ENCODE peak calls at places on chromosomes 4 and X, in ten cellular contexts. M is CMK; O is mucosa of gallbladder; I is stimulated activated CD8-positive, alpha-beta memory T cell treated with anti-CD3 and anti-CD28 coated beads, Interleukin-15, amount 100 ng/mL, for 4 hours; A is endothelial cell; V is LoVo; S is ACHN; J is GM23248; E is GM12864; F is hippocampal formation. Z is an unnamed sample.

GRCh38 chr4:48490012-48490679 is at the start of gene ZAR1:
- DNase-seq in F (no peak), I (no peak), O (no peak), M (no peak), V (peak; percentile 2), E (no peak), S (peak; percentile 8), J (peak; percentile 20), A (no peak), Z (peak; percentile 41)

GRCh38 chr4:164931551-164932324 is 45.7 kb downstream of the TRIM61 start:
- DNase-seq in A (no peak), S (no peak), F (no peak), E (no peak), M (no peak), O (no peak), I (no peak), J (peak; percentile 72), V (no peak), Z (peak; percentile 10)

GRCh38 chr4:81600511-81601269 is 129.0 kb upstream of the RASGEF1B start:
- DNase-seq in E (no peak), F (no peak), V (no peak), J (no peak), M (no peak), O (peak; percentile 50), A (no peak), I (no peak), S (no peak), Z (no peak)

GRCh38 chr4:166039822-166040221 is 166.8 kb downstream of the TLL1 start:
- DNase-seq in E (no peak), A (no peak), J (no peak), F (no peak), S (no peak), O (no peak), M (no peak), I (no peak), V (no peak), Z (no peak)

GRCh38 chr4:10117424-10118354 is 1.1 kb upstream of the WDR1 start:
- DNase-seq in J (peak; percentile 39), A (no peak), I (no peak), E (peak; percentile 49), V (no peak), O (no peak), S (peak; percentile 22), F (no peak), M (no peak), Z (peak; percentile 49)

GRCh38 chrX:43386872-43387271 is 269.2 kb upstream of the MAOA start:
- DNase-seq in A (no peak), I (no peak), O (no peak), M (no peak), F (no peak), S (no peak), V (no peak), J (no peak), E (no peak), Z (no peak)

GRCh38 chr4:158667651-158668198 is 4.0 kb downstream of the C4orf46 start:
- DNase-seq in S (peak; percentile 53), A (peak; percentile 56), M (peak; percentile 38), I (no peak), O (no peak), J (peak; percentile 66), E (no peak), V (peak; percentile 32), F (no peak), Z (peak; percentile 34)

GRCh38 chrX:87425618-87426017 is 92.0 kb upstream of the KLHL4 start:
- DNase-seq in J (no peak), M (no peak), O (no peak), A (no peak), I (no peak), V (no peak), F (no peak), E (no peak), S (no peak), Z (no peak)

GRCh38 chr4:2791518-2792395 is 1.1 kb upstream of the SH3BP2 start:
- DNase-seq in I (no peak), V (no peak), A (peak; percentile 4), J (no peak), S (no peak), F (no peak), O (no peak), M (no peak), E (no peak), Z (no peak)

GRCh38 chr4:168634276-168634802 is 137.5 kb downstream of the PALLD start:
- DNase-seq in M (no peak), O (no peak), A (no peak), S (peak; percentile 94), J (peak; percentile 89), E (no peak), F (no peak), I (no peak), V (no peak), Z (peak; percentile 99)

GRCh38 chr4:1539859-1540600 is 133.8 kb upstream of the NKX1-1 start:
- DNase-seq in V (no peak), A (no peak), I (no peak), E (no peak), J (no peak), M (no peak), O (no peak), S (no peak), F (no peak), Z (no peak)

GRCh38 chrX:122739770-122740169 is 444.3 kb upstream of the GRIA3 start:
- DNase-seq in S (no peak), E (no peak), M (no peak), F (no peak), A (peak; percentile 3), V (no peak), I (no peak), J (peak; percentile 20), O (no peak), Z (no peak)